ENCODE peak calls at places on chromosomes 3 and 15, in five cellular contexts. Q is OCI-LY7; G is bronchial epithelial cell; R is keratinocyte; M is CD8-positive, alpha-beta T cell. V is an unnamed sample. For H3K36me3, the result is how much of the 10 kb centered on the place peaks cover.

GRCh38 chr15:35306361-35306981 is 221.4 kb upstream of the NANOGP8 start:
- DNase-seq in Q (no peak), G (peak), R (no peak), M (no peak), V (peak)

GRCh38 chr3:126433496-126434263 is 39.0 kb downstream of the CFAP100 start:
- DNase-seq in Q (no peak), G (no peak), R (no peak), M (no peak), V (no peak)

GRCh38 chr15:98889930-98890695 is 117.5 kb downstream of the PGPEP1L start:
- DNase-seq in Q (no peak), G (peak), R (no peak), M (no peak), V (no peak)

GRCh38 chr3:132721479-132722164 is 587 bp downstream of the NPHP3 start:
- DNase-seq in Q (no peak), G (peak), R (no peak), M (no peak), V (peak)

GRCh38 chr15:69668963-69669362 is 216.3 kb downstream of the RPLP1 start:
- DNase-seq in Q (no peak), G (no peak), R (no peak), M (peak), V (no peak)

GRCh38 chr3:125322166-125322565 is 53.0 kb downstream of the ZNF148 start:
- DNase-seq in Q (no peak), G (no peak), R (no peak), M (no peak), V (no peak)

GRCh38 chr3:98521897-98522537 is 685 bp downstream of the CLDND1 start:
- DNase-seq in Q (peak), G (peak), R (no peak), M (peak), V (peak)

GRCh38 chr3:191065183-191065805 is 133.7 kb upstream of the OSTN start:
- DNase-seq in Q (no peak), G (peak), R (no peak), M (no peak), V (no peak)

GRCh38 chr15:74723754-74724334 is 1.5 kb downstream of the CYP1A1 start:
- DNase-seq in Q (peak), G (peak), R (no peak), M (no peak), V (peak)

GRCh38 chr3:173739716-173740115 is 342.2 kb downstream of the NLGN1 start:
- DNase-seq in Q (no peak), G (no peak), R (no peak), M (no peak), V (no peak)

GRCh38 chr15:51878446-51879386 is 49.3 kb downstream of the TMOD3 start:
- DNase-seq in Q (no peak), G (peak), R (no peak), M (no peak), V (no peak)

GRCh38 chr15:101675796-101676582 is 23.8 kb upstream of the TM2D3 start:
- DNase-seq in Q (no peak), G (peak), R (no peak), M (no peak), V (no peak)

GRCh38 chr3:38353151-38353550 is 6.6 kb downstream of the XYLB start:
- DNase-seq in Q (no peak), G (no peak), R (no peak), M (no peak), V (no peak)

GRCh38 chr3:59192473-59192872 is 142.6 kb upstream of the CFAP20DC start:
- DNase-seq in Q (no peak), G (peak), R (peak), M (no peak), V (no peak)

GRCh38 chr3:186492594-186492993 is 51.6 kb downstream of the CRYGS start:
- DNase-seq in Q (no peak), G (no peak), R (no peak), M (no peak), V (peak)

GRCh38 chr3:115922681-115923347 is 299.5 kb downstream of the GAP43 start:
- DNase-seq in Q (no peak), G (peak), R (no peak), M (no peak), V (no peak)

GRCh38 chr3:183306798-183307671 is 54.0 kb downstream of the B3GNT5 start:
- DNase-seq in Q (peak), G (peak), R (no peak), M (peak), V (peak)

GRCh38 chr15:75718326-75718725 is 5.7 kb upstream of the CSPG4 start:
- DNase-seq in Q (no peak), G (peak), R (no peak), M (no peak), V (no peak)

GRCh38 chr3:136925425-136926190 is 32.2 kb upstream of the IL20RB start:
- DNase-seq in Q (no peak), G (no peak), R (no peak), M (no peak), V (no peak)

DNA sequence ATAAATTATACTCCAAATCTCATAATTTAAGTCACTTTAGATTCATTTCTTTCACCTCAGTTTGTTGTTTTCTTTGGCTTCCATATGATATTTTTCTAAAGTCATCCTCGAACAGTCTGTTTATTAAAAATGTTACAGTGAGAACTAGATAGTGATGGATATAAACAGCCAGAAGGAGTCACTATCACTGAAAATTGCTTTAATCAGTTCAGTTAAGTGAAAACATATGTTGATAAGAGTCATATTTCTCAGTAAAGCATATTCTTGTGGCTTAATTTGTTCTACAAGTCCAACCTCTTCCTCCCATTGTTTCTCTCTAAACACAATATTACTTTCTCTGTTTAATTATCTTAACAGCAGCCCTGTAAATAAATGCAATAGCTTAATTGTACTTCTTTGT is 427.5 kb upstream of the ALCAM start:
- DNase-seq in Q (no peak), G (no peak), R (no peak), M (no peak), V (no peak)
- TF ChIP-seq CTCF in Q (no peak), G (no peak), R (no peak), M (no peak), V (no peak)

GRCh38 chr3:52696830-52697621 is 8.6 kb downstream of the GLT8D1 start:
- DNase-seq in Q (no peak), G (no peak), R (no peak), M (no peak), V (no peak)
- H3K36me3 ChIP-seq in Q (half or more), G (under half), R (under half), M (half or more), V (under half)

GRCh38 chr15:54609152-54609551 is 587.6 kb downstream of the RSL24D1 start:
- DNase-seq in Q (no peak), G (no peak), R (no peak), M (no peak), V (no peak)

GRCh38 chr15:54605556-54605955 is 591.2 kb downstream of the RSL24D1 start:
- DNase-seq in Q (no peak), G (no peak), R (no peak), M (no peak), V (no peak)

GRCh38 chr15:54604963-54605362 is 591.8 kb downstream of the RSL24D1 start:
- DNase-seq in Q (no peak), G (no peak), R (no peak), M (no peak), V (no peak)
- H3K4me3 ChIP-seq in Q (no peak), G (no peak), R (no peak), M (no peak), V (no peak)

DNA sequence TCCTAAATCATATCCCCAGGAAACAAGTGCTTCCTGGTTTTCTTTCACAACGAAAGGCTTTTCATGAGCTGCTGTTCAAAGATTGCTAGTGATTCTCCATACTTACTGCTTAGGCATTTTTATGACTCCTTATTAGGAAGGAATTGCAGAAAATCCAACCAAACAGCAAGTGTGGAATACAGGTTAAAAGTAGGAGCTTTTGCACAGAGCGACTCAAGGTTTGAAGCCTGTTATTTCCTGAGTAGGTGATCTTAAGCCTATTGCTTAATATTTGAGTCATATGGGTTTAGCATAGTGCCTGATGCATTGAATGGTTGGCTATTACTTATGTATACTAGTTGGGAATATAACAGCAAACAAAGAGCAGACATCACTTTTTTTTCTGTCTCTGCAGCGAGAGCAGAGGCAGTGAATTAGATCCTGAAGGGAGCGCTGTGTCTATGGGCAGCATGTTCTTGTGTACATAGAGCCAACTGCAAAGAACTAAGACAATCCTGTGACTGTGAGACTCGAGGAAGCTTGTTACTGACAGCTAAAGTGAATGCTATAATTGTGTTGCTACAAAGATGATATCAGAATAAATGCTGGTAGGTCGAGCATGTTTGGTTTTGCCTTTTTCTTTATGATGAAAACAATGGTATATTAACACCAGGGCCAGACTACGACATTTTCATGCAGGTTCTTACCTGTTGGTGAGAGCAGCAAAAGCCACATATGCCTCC is 6.3 kb downstream of the TM4SF1 start:
- DNase-seq in Q (no peak), G (peak), R (no peak), M (no peak), V (no peak)
- TF ChIP-seq CTCF in Q (no peak), G (peak), R (peak), M (no peak), V (no peak)

DNA sequence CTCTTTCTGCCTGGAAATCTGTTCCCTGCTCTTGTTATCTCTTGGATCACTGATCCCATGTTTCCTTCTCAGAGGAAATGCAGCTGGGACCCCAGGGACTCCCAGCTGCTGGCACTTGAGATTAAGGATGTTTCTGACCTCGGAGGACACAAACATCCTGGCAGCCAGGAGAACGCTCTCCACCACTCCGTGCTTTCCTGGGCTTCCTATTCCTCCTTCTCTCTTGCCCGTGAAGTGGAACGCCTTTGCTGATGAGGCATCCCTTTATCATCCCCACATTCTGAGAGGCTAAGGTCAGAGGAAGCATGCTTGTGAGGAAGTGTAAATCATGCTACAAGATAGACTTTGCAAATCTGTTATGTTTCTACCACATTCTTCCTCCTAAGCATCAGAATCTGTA is 25.7 kb upstream of the LDHAL6B start:
- DNase-seq in Q (no peak), G (no peak), R (no peak), M (no peak), V (no peak)
- H3K36me3 ChIP-seq in Q (under half), G (under half), R (under half), M (under half), V (under half)

V was measured in body of pancreas.